ENCODE peak calls at places on chromosomes 5 and 9, in nine cellular contexts. X is prostate gland; Z is A673; N is astrocyte; T is esophagus squamous epithelium; L is CD4-positive, CD25-positive, alpha-beta regulatory T cell; I is heart right ventricle; B is left lung; J is RWPE2. F is an unnamed sample.
A peak's percentile ranks its signal among the peaks of the same experiment; 100 is the strongest.

GRCh38 chr9:116193636-116194035 is 40.0 kb downstream of the PAPPA start:
- DNase-seq in T (no peak), Z (no peak), N (peak; percentile 81), J (no peak), B (no peak), X (no peak), I (no peak), L (no peak), F (no peak)

GRCh38 chr5:127229185-127229889 is 61.3 kb upstream of the MEGF10 start:
- DNase-seq in B (peak; percentile 69), X (peak; percentile 53), T (no peak), J (peak; percentile 62), I (peak; percentile 25), N (no peak), L (peak; percentile 83), Z (peak; percentile 26), F (peak; percentile 4)

GRCh38 chr5:180350296-180350695 is 2.8 kb downstream of the GFPT2 start:
- DNase-seq in N (no peak), Z (no peak), L (no peak), B (no peak), T (no peak), X (no peak), I (no peak), J (no peak), F (no peak)

GRCh38 chr5:4058899-4059298 is 463.3 kb downstream of the IRX1 start:
- DNase-seq in L (no peak), J (no peak), X (no peak), I (no peak), Z (no peak), T (no peak), N (peak; percentile 60), B (no peak), F (no peak)

GRCh38 chr9:71656496-71656895 is 111.8 kb downstream of the CEMIP2 start:
- DNase-seq in I (no peak), Z (no peak), T (no peak), X (no peak), L (no peak), J (no peak), B (no peak), N (no peak), F (no peak)

GRCh38 chr5:93587919-93588585 is 5.0 kb downstream of the NR2F1 start:
- DNase-seq in X (no peak), B (no peak), N (no peak), J (no peak), Z (no peak), T (no peak), L (no peak), I (no peak), F (no peak)

GRCh38 chr5:143582176-143582575 is 178.7 kb upstream of the NR3C1 start:
- DNase-seq in X (no peak), N (no peak), I (no peak), J (no peak), T (no peak), B (no peak), Z (no peak), L (no peak), F (no peak)

GRCh38 chr5:37715957-37716356 is 123.9 kb downstream of the GDNF start:
- DNase-seq in I (no peak), B (no peak), T (no peak), Z (no peak), N (no peak), L (no peak), J (no peak), X (no peak), F (no peak)

GRCh38 chr5:67195406-67196275 is 958 bp downstream of the CD180 start:
- DNase-seq in N (no peak), L (no peak), J (no peak), I (no peak), T (no peak), Z (no peak), X (no peak), B (no peak), F (no peak)

GRCh38 chr9:79060726-79061125 is 511.0 kb upstream of the TLE4 start:
- DNase-seq in B (no peak), I (no peak), T (no peak), X (no peak), L (no peak), N (peak; percentile 23), Z (no peak), J (no peak), F (no peak)

GRCh38 chr9:37476930-37477329 is 8.8 kb upstream of the POLR1E start:
- DNase-seq in J (no peak), T (no peak), L (no peak), N (no peak), I (no peak), Z (no peak), X (no peak), B (no peak), F (no peak)

GRCh38 chr5:72611111-72611724 is 104.0 kb upstream of the ZNF366 start:
- DNase-seq in B (peak; percentile 72), J (no peak), N (peak; percentile 49), X (peak; percentile 62), I (peak; percentile 70), Z (peak; percentile 75), L (peak; percentile 51), T (peak; percentile 7), F (peak; percentile 39)

GRCh38 chr9:98083566-98084135 is 27.1 kb downstream of the NANS start:
- DNase-seq in X (no peak), N (no peak), L (no peak), B (no peak), J (no peak), Z (no peak), I (no peak), T (no peak), F (no peak)
- H3K4me1 ChIP-seq in X (peaks cover 28% of the 10 kb centered on the region), N (peaks cover 6% of the 10 kb centered on the region), L (peaks cover 41% of the 10 kb centered on the region), B (no peaks in the 10 kb centered on the region), J (peaks cover 11% of the 10 kb centered on the region), Z (peaks cover 4% of the 10 kb centered on the region), I (peaks cover 5% of the 10 kb centered on the region), T (peaks cover 16% of the 10 kb centered on the region), F (peaks cover 6% of the 10 kb centered on the region)

GRCh38 chr9:94861589-94862241 is 135.2 kb downstream of the AOPEP start:
- DNase-seq in I (no peak), L (no peak), X (no peak), N (peak; percentile 85), B (no peak), J (no peak), Z (no peak), T (no peak), F (no peak)
- H3K27ac ChIP-seq in I (no peak overlapping the region), L (peak overlapping the region; percentile 69), X (peak overlapping the region; percentile 32), N (peak overlapping the region; percentile 70), B (no peak overlapping the region), J (no peak overlapping the region), Z (no peak overlapping the region), T (peak overlapping the region; percentile 80), F (no peak overlapping the region)

GRCh38 chr5:139296198-139296597 is 2.7 kb downstream of the MATR3 start:
- DNase-seq in I (no peak), L (no peak), Z (no peak), B (no peak), T (no peak), N (no peak), X (no peak), J (no peak), F (no peak)
- H3K4me3 ChIP-seq in I (peak overlapping the region; percentile 88), L (peak overlapping the region; percentile 100), Z (no peak overlapping the region), B (peak overlapping the region; percentile 78), T (no peak overlapping the region), N (peak overlapping the region; percentile 96), X (no peak overlapping the region), J (peak overlapping the region; percentile 89), F (peak overlapping the region; percentile 99)

GRCh38 chr9:129350143-129350935 is 172.3 kb upstream of the IER5L start:
- DNase-seq in B (no peak), Z (no peak), L (no peak), X (no peak), I (no peak), N (no peak), T (no peak), J (no peak), F (no peak)

GRCh38 chr9:129351058-129351641 is 173.1 kb upstream of the IER5L start:
- DNase-seq in B (no peak), I (no peak), X (no peak), L (no peak), N (no peak), Z (peak; percentile 73), T (no peak), J (no peak), F (no peak)

GRCh38 chr9:129349571-129349947 is 171.5 kb upstream of the IER5L start:
- DNase-seq in B (no peak), L (no peak), Z (no peak), N (no peak), X (no peak), J (no peak), I (no peak), T (no peak), F (no peak)

GRCh38 chr9:129347323-129348120 is 169.5 kb upstream of the IER5L start:
- DNase-seq in B (peak; percentile 70), Z (no peak), I (no peak), L (no peak), N (no peak), T (no peak), J (no peak), X (no peak), F (no peak)

GRCh38 chr9:129348890-129349570 is 171.0 kb upstream of the IER5L start:
- DNase-seq in X (no peak), J (no peak), B (no peak), L (no peak), T (no peak), I (no peak), N (no peak), Z (no peak), F (no peak)
- H3K4me1 ChIP-seq in X (peaks cover 16% of the 10 kb centered on the region), J (no peaks in the 10 kb centered on the region), B (peaks cover 11% of the 10 kb centered on the region), L (peaks cover 11% of the 10 kb centered on the region), T (peaks cover 27% of the 10 kb centered on the region), I (peaks cover 18% of the 10 kb centered on the region), N (peaks cover 10% of the 10 kb centered on the region), Z (peaks cover 26% of the 10 kb centered on the region), F (peaks cover 21% of the 10 kb centered on the region)

DNA sequence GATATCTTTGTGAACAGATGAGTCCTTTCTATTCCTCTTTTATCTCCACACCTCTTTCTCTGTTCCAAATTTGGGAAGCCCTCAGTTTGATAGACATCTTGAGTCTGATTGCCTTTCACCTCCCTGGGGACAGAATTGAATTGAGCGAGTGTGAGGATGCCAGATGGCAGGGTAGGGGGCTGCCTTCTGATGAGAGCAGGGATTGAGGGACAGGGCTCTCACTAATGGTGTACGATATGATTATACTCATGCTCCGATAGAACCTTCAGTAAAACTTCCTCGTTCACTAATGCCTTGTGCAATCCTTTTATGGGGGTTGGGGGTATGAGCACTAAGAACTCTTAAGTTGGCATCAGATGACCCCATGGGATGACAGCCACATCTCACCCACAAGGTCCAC is 172.1 kb upstream of the DAP start:
- DNase-seq in X (no peak), J (no peak), B (no peak), I (no peak), T (no peak), L (no peak), N (no peak), Z (no peak), F (no peak)
- H3K27ac ChIP-seq in X (no peak overlapping the region), J (no peak overlapping the region), B (no peak overlapping the region), I (no peak overlapping the region), T (no peak overlapping the region), L (no peak overlapping the region), N (no peak overlapping the region), Z (no peak overlapping the region), F (no peak overlapping the region)

DNA sequence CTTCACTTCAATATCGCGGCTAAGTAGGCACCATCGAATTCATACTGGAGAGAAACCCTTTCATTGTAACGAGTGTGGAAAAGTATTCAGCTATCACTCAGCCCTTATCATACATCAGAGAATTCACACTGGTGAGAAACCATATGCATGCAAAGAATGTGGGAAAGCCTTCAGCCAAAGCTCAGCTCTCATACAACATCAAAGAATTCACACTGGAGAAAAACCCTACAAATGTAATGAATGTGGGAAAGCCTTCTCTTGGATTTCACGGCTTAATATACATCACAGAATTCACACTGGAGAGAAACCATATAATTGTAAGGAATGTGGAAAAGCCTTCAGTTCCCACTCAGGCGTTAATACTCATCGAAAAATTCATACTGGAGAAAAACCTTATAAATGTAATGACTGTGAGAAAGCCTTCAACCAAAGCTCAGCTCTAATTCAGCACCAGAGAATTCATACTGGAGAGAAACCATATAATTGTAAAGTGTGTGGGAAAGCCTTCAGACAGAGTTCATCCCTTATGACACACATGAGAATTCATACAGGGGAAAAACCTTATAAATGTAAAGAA is 9.5 kb downstream of the ZNF879 start:
- DNase-seq in I (no peak), J (no peak), T (no peak), L (no peak), Z (no peak), X (no peak), N (no peak), B (no peak), F (no peak)
- H3K4me3 ChIP-seq in I (no peak overlapping the region), J (no peak overlapping the region), T (no peak overlapping the region), L (no peak overlapping the region), Z (no peak overlapping the region), X (no peak overlapping the region), N (no peak overlapping the region), B (no peak overlapping the region), F (peak overlapping the region; percentile 20)